ENCODE peak calls at places on chromosomes 7 and 10, in six cellular contexts. One of them, this sample, is unnamed.
A peak's percentile ranks its signal among the peaks of the same experiment; 100 is the strongest.

GRCh38 chr7:148481965-148482626 is 108.5 kb upstream of the C7orf33 start:
- DNase-seq in fibroblast of pulmonary artery: no peak
- DNase-seq in RPMI8226: no peak
- DNase-seq in GM13976: no peak
- DNase-seq in GM03348: no peak
- DNase-seq in GM10248: no peak
- DNase-seq in this sample: no peak

GRCh38 chr7:29596593-29597178 is 33.1 kb downstream of the PRR15 start:
- DNase-seq in RPMI8226: no peak
- DNase-seq in fibroblast of pulmonary artery: peak; percentile 54
- DNase-seq in GM03348: peak; percentile 75
- DNase-seq in GM13976: no peak
- DNase-seq in GM10248: no peak
- DNase-seq in this sample: no peak

GRCh38 chr7:83934118-83934734 is 260.4 kb downstream of the SEMA3A start:
- DNase-seq in GM10248: no peak
- DNase-seq in RPMI8226: no peak
- DNase-seq in GM13976: no peak
- DNase-seq in GM03348: peak; percentile 8
- DNase-seq in fibroblast of pulmonary artery: peak; percentile 12
- DNase-seq in this sample: no peak

GRCh38 chr7:79512269-79512668 is 58.8 kb upstream of the MAGI2 start:
- DNase-seq in RPMI8226: no peak
- DNase-seq in GM10248: no peak
- DNase-seq in GM03348: no peak
- DNase-seq in GM13976: no peak
- DNase-seq in fibroblast of pulmonary artery: peak; percentile 17
- DNase-seq in this sample: no peak

GRCh38 chr10:118818621-118819221 is 64.0 kb upstream of the CACUL1 start:
- DNase-seq in RPMI8226: no peak
- DNase-seq in GM03348: no peak
- DNase-seq in fibroblast of pulmonary artery: no peak
- DNase-seq in GM13976: no peak
- DNase-seq in GM10248: no peak
- DNase-seq in this sample: no peak

GRCh38 chr7:16295558-16295957 is 125.8 kb downstream of the CRPPA start:
- DNase-seq in GM03348: no peak
- DNase-seq in GM13976: no peak
- DNase-seq in fibroblast of pulmonary artery: no peak
- DNase-seq in RPMI8226: no peak
- DNase-seq in GM10248: no peak
- DNase-seq in this sample: no peak

GRCh38 chr10:24439935-24440334 is 231.0 kb downstream of the KIAA1217 start:
- DNase-seq in RPMI8226: no peak
- DNase-seq in GM13976: no peak
- DNase-seq in GM10248: no peak
- DNase-seq in fibroblast of pulmonary artery: no peak
- DNase-seq in GM03348: no peak
- DNase-seq in this sample: no peak

GRCh38 chr10:5563991-5564536 is 39.3 kb downstream of the CALML3 start:
- DNase-seq in fibroblast of pulmonary artery: no peak
- DNase-seq in GM13976: no peak
- DNase-seq in GM10248: no peak
- DNase-seq in RPMI8226: no peak
- DNase-seq in GM03348: peak; percentile 82
- DNase-seq in this sample: no peak

GRCh38 chr10:22344781-22345300 is 455 bp upstream of the SPAG6 start:
- DNase-seq in fibroblast of pulmonary artery: no peak
- DNase-seq in GM03348: no peak
- DNase-seq in GM10248: peak; percentile 10
- DNase-seq in RPMI8226: no peak
- DNase-seq in GM13976: no peak
- DNase-seq in this sample: no peak

GRCh38 chr7:112334366-112334765 is 115.9 kb upstream of the IFRD1 start:
- DNase-seq in GM03348: no peak
- DNase-seq in fibroblast of pulmonary artery: peak; percentile 49
- DNase-seq in RPMI8226: no peak
- DNase-seq in GM13976: no peak
- DNase-seq in GM10248: no peak
- DNase-seq in this sample: no peak

GRCh38 chr7:105881439-105881838 is 5.0 kb upstream of the ATXN7L1 start:
- DNase-seq in RPMI8226: no peak
- DNase-seq in GM10248: no peak
- DNase-seq in GM13976: no peak
- DNase-seq in fibroblast of pulmonary artery: no peak
- DNase-seq in GM03348: no peak
- DNase-seq in this sample: no peak

GRCh38 chr10:14102056-14102455 is 228.7 kb downstream of the FRMD4A start:
- DNase-seq in fibroblast of pulmonary artery: no peak
- DNase-seq in RPMI8226: no peak
- DNase-seq in GM03348: no peak
- DNase-seq in GM10248: no peak
- DNase-seq in GM13976: no peak
- DNase-seq in this sample: no peak

GRCh38 chr7:4706384-4707032 is 24.4 kb downstream of the FOXK1 start:
- DNase-seq in fibroblast of pulmonary artery: peak; percentile 35
- DNase-seq in GM10248: no peak
- DNase-seq in GM13976: no peak
- DNase-seq in GM03348: no peak
- DNase-seq in RPMI8226: no peak
- DNase-seq in this sample: no peak

GRCh38 chr7:96233084-96233483 is 88.8 kb downstream of the SLC25A13 start:
- DNase-seq in GM10248: no peak
- DNase-seq in GM03348: no peak
- DNase-seq in RPMI8226: no peak
- DNase-seq in fibroblast of pulmonary artery: no peak
- DNase-seq in GM13976: no peak
- DNase-seq in this sample: no peak

GRCh38 chr7:47596502-47597202 is 14.7 kb upstream of the TNS3 start:
- DNase-seq in GM03348: no peak
- DNase-seq in GM10248: no peak
- DNase-seq in RPMI8226: no peak
- DNase-seq in fibroblast of pulmonary artery: no peak
- DNase-seq in GM13976: no peak
- DNase-seq in this sample: no peak

GRCh38 chr10:34547283-34547682 is 267.8 kb downstream of the PARD3 start:
- DNase-seq in GM13976: no peak
- DNase-seq in fibroblast of pulmonary artery: peak; percentile 9
- DNase-seq in GM10248: no peak
- DNase-seq in RPMI8226: no peak
- DNase-seq in GM03348: no peak
- DNase-seq in this sample: no peak

GRCh38 chr10:132368881-132369635 is 27.9 kb upstream of the PWWP2B start:
- DNase-seq in GM13976: no peak
- DNase-seq in fibroblast of pulmonary artery: no peak
- DNase-seq in GM10248: no peak
- DNase-seq in GM03348: peak; percentile 75
- DNase-seq in RPMI8226: no peak
- DNase-seq in this sample: no peak

GRCh38 chr7:109616551-109617069 is 1046.9 kb downstream of the DNAJB9 start:
- DNase-seq in fibroblast of pulmonary artery: no peak
- DNase-seq in GM03348: no peak
- DNase-seq in RPMI8226: no peak
- DNase-seq in GM13976: no peak
- DNase-seq in GM10248: no peak
- DNase-seq in this sample: no peak

GRCh38 chr7:151520419-151521229 is 929 bp upstream of the RHEB start:
- DNase-seq in fibroblast of pulmonary artery: no peak
- DNase-seq in GM10248: no peak
- DNase-seq in GM13976: peak; percentile 44
- DNase-seq in RPMI8226: no peak
- DNase-seq in GM03348: no peak
- DNase-seq in this sample: no peak

GRCh38 chr10:47326927-47327330 is 4.7 kb downstream of the GDF2 start:
- DNase-seq in GM13976: no peak
- DNase-seq in GM10248: no peak
- DNase-seq in fibroblast of pulmonary artery: no peak
- DNase-seq in RPMI8226: no peak
- DNase-seq in GM03348: no peak
- DNase-seq in this sample: no peak

GRCh38 chr7:36658603-36659516 is 65.4 kb downstream of the AOAH start:
- DNase-seq in fibroblast of pulmonary artery: peak; percentile 87
- DNase-seq in RPMI8226: no peak
- DNase-seq in GM03348: peak; percentile 14
- DNase-seq in GM13976: no peak
- DNase-seq in GM10248: no peak
- DNase-seq in this sample: no peak

GRCh38 chr7:135369405-135369804 is 135.8 kb downstream of the STRA8 start:
- DNase-seq in GM03348: no peak
- DNase-seq in fibroblast of pulmonary artery: no peak
- DNase-seq in RPMI8226: no peak
- DNase-seq in GM13976: no peak
- DNase-seq in GM10248: no peak
- DNase-seq in this sample: no peak

GRCh38 chr10:44857363-44858016 is 53.6 kb upstream of the TMEM72 start:
- DNase-seq in RPMI8226: peak; percentile 51
- DNase-seq in fibroblast of pulmonary artery: peak; percentile 85
- DNase-seq in GM13976: peak; percentile 82
- DNase-seq in GM10248: peak; percentile 80
- DNase-seq in GM03348: peak; percentile 90
- DNase-seq in this sample: no peak

GRCh38 chr10:93475227-93475626 is 6.9 kb downstream of the MYOF start:
- DNase-seq in GM03348: no peak
- DNase-seq in fibroblast of pulmonary artery: no peak
- DNase-seq in RPMI8226: no peak
- DNase-seq in GM13976: no peak
- DNase-seq in GM10248: no peak
- DNase-seq in this sample: no peak

GRCh38 chr7:131652934-131653333 is 96.5 kb upstream of the PODXL start:
- DNase-seq in fibroblast of pulmonary artery: no peak
- DNase-seq in GM03348: no peak
- DNase-seq in GM13976: no peak
- DNase-seq in RPMI8226: no peak
- DNase-seq in GM10248: no peak
- DNase-seq in this sample: no peak

GRCh38 chr10:120251821-120252220 is 205.2 kb upstream of the PLPP4 start:
- DNase-seq in RPMI8226: no peak
- DNase-seq in fibroblast of pulmonary artery: no peak
- DNase-seq in GM03348: no peak
- DNase-seq in GM10248: no peak
- DNase-seq in GM13976: no peak
- DNase-seq in this sample: no peak

GRCh38 chr7:70042533-70042932 is 444.3 kb downstream of the AUTS2 start:
- DNase-seq in GM13976: no peak
- DNase-seq in RPMI8226: no peak
- DNase-seq in GM10248: no peak
- DNase-seq in fibroblast of pulmonary artery: peak; percentile 21
- DNase-seq in GM03348: peak; percentile 42
- DNase-seq in this sample: no peak

GRCh38 chr10:5623081-5623748 is 43.2 kb downstream of the ASB13 start:
- DNase-seq in fibroblast of pulmonary artery: peak; percentile 83
- DNase-seq in RPMI8226: peak; percentile 98
- DNase-seq in GM13976: peak; percentile 90
- DNase-seq in GM10248: peak; percentile 89
- DNase-seq in GM03348: peak; percentile 94
- DNase-seq in this sample: no peak

GRCh38 chr10:28728396-28728795 is 51.1 kb downstream of the BAMBI start:
- DNase-seq in fibroblast of pulmonary artery: no peak
- DNase-seq in RPMI8226: no peak
- DNase-seq in GM10248: no peak
- DNase-seq in GM13976: no peak
- DNase-seq in GM03348: no peak
- DNase-seq in this sample: no peak

GRCh38 chr10:120508393-120508792 is 51.4 kb downstream of the PLPP4 start:
- DNase-seq in GM13976: no peak
- DNase-seq in GM10248: no peak
- DNase-seq in fibroblast of pulmonary artery: peak; percentile 55
- DNase-seq in RPMI8226: no peak
- DNase-seq in GM03348: peak; percentile 62
- DNase-seq in this sample: no peak

GRCh38 chr7:49497471-49497870 is 276.0 kb upstream of the VWC2 start:
- DNase-seq in GM03348: no peak
- DNase-seq in GM10248: no peak
- DNase-seq in GM13976: no peak
- DNase-seq in RPMI8226: no peak
- DNase-seq in fibroblast of pulmonary artery: no peak
- DNase-seq in this sample: no peak

GRCh38 chr10:72740526-72740925 is 48.6 kb downstream of the MCU start:
- DNase-seq in RPMI8226: no peak
- DNase-seq in GM13976: no peak
- DNase-seq in fibroblast of pulmonary artery: peak; percentile 42
- DNase-seq in GM03348: no peak
- DNase-seq in GM10248: no peak
- DNase-seq in this sample: no peak